ENCODE peak calls at places on chromosomes 5 and 9, in eight cellular contexts. O, D, P, H, S, A, Q and L are unnamed samples. For H3K4me1, the result is how much of the 10 kb centered on the place peaks cover.

GRCh38 chr5:192970-193831 is 1.9 kb downstream of the LRRC14B start:
- DNase-seq in D (no peak), Q (no peak), H (no peak), P (no peak), A (no peak), O (peak), S (no peak), L (no peak)

GRCh38 chr5:176812269-176813259 is 2.2 kb downstream of the UNC5A start:
- DNase-seq in S (no peak), O (no peak), P (peak), A (no peak), H (no peak), D (peak), Q (no peak), L (peak)

GRCh38 chr5:112691758-112692157 is 45.9 kb upstream of the APC start:
- DNase-seq in O (no peak), H (no peak), S (no peak), A (no peak), D (peak), P (no peak), Q (no peak), L (peak)

GRCh38 chr9:93309889-93310425 is 126.0 kb downstream of the WNK2 start:
- DNase-seq in D (no peak), Q (no peak), H (no peak), A (no peak), O (no peak), P (no peak), S (no peak), L (no peak)

GRCh38 chr9:95092321-95093072 is 225.0 kb downstream of the FANCC start:
- DNase-seq in P (no peak), D (peak), S (no peak), H (no peak), A (no peak), Q (no peak), O (no peak), L (peak)

GRCh38 chr5:67095346-67095871 is 101.2 kb downstream of the CD180 start:
- DNase-seq in Q (no peak), O (no peak), H (peak), P (peak), A (no peak), S (no peak), D (peak), L (no peak)

GRCh38 chr9:87013490-87013889 is 66.2 kb upstream of the GAS1 start:
- DNase-seq in A (no peak), D (no peak), O (no peak), Q (no peak), S (no peak), H (no peak), P (no peak), L (no peak)

GRCh38 chr5:73135429-73136276 is 15.3 kb downstream of the TMEM171 start:
- DNase-seq in O (no peak), P (peak), S (no peak), Q (no peak), H (no peak), D (peak), A (no peak), L (peak)

GRCh38 chr5:123119334-123119986 is 30.4 kb downstream of the PRDM6 start:
- DNase-seq in A (peak), P (peak), H (no peak), Q (no peak), D (no peak), S (no peak), O (no peak), L (peak)

GRCh38 chr5:102986074-102986473 is 133.9 kb downstream of the GIN1 start:
- DNase-seq in S (no peak), D (no peak), O (no peak), H (no peak), A (no peak), Q (no peak), P (no peak), L (no peak)

GRCh38 chr9:109817146-109817845 is 37.3 kb downstream of the PALM2AKAP2 start:
- DNase-seq in D (no peak), P (no peak), Q (no peak), H (no peak), A (no peak), S (no peak), O (no peak), L (no peak)

GRCh38 chr9:27124151-27124550 is 15.1 kb downstream of the TEK start:
- DNase-seq in D (no peak), S (no peak), A (no peak), P (no peak), Q (no peak), O (no peak), H (no peak), L (no peak)

GRCh38 chr5:56003179-56003578 is 8.4 kb upstream of the IL6ST start:
- DNase-seq in P (peak), H (peak), D (no peak), Q (no peak), S (no peak), O (no peak), A (no peak), L (no peak)

GRCh38 chr5:167853421-167853820 is 438.0 kb upstream of the WWC1 start:
- DNase-seq in P (no peak), Q (no peak), S (no peak), O (no peak), D (no peak), H (no peak), A (no peak), L (no peak)

GRCh38 chr9:114501786-114502682 is 3.2 kb downstream of the WHRN start:
- DNase-seq in D (no peak), Q (no peak), A (no peak), O (no peak), P (peak), H (no peak), S (no peak), L (no peak)

GRCh38 chr9:37471942-37472679 is 6.9 kb upstream of the ZBTB5 start:
- DNase-seq in H (no peak), P (peak), A (no peak), O (no peak), S (no peak), D (peak), Q (no peak), L (peak)

GRCh38 chr9:27303219-27303618 is 6.3 kb upstream of the EQTN start:
- DNase-seq in O (no peak), Q (no peak), H (no peak), S (no peak), A (no peak), P (peak), D (no peak), L (no peak)

GRCh38 chr5:171386006-171386671 is 1.5 kb upstream of the NPM1 start:
- DNase-seq in S (no peak), D (no peak), H (no peak), P (no peak), Q (no peak), O (peak), A (no peak), L (no peak)

GRCh38 chr9:128553695-128554094 is 1.3 kb downstream of the SPTAN1 start:
- DNase-seq in O (no peak), P (peak), D (peak), H (no peak), S (no peak), Q (no peak), A (no peak), L (no peak)

GRCh38 chr9:89732295-89732951 is 127.6 kb downstream of the GADD45G start:
- DNase-seq in P (peak), Q (no peak), D (peak), S (no peak), O (no peak), A (no peak), H (no peak), L (no peak)

GRCh38 chr9:2597483-2597882 is 24.1 kb upstream of the VLDLR start:
- DNase-seq in H (no peak), S (no peak), A (no peak), Q (no peak), D (no peak), O (no peak), P (no peak), L (no peak)

GRCh38 chr5:36696059-36696673 is 89.8 kb downstream of the SLC1A3 start:
- DNase-seq in S (peak), H (no peak), O (no peak), D (peak), A (no peak), Q (no peak), P (peak), L (peak)

GRCh38 chr5:139636207-139636792 is 11.8 kb upstream of the CXXC5 start:
- DNase-seq in H (no peak), S (peak), A (no peak), O (peak), Q (peak), D (no peak), P (peak), L (no peak)

GRCh38 chr5:139636975-139637408 is 11.2 kb upstream of the CXXC5 start:
- DNase-seq in O (no peak), A (no peak), H (no peak), Q (no peak), P (peak), S (peak), D (no peak), L (no peak)

GRCh38 chr5:139638736-139639618 is 9.2 kb upstream of the CXXC5 start:
- DNase-seq in D (no peak), H (peak), S (no peak), P (peak), O (peak), A (no peak), Q (no peak), L (no peak)

GRCh38 chr5:139638090-139638735 is 9.9 kb upstream of the CXXC5 start:
- DNase-seq in O (peak), H (peak), Q (no peak), D (peak), A (peak), P (peak), S (no peak), L (no peak)

GRCh38 chr5:139637438-139638089 is 10.6 kb upstream of the CXXC5 start:
- DNase-seq in S (peak), O (peak), H (peak), Q (peak), D (peak), P (peak), A (peak), L (peak)
- H3K4me1 ChIP-seq in S (under half), O (half or more), H (under half), Q (under half), D (under half), P (under half), A (under half), L (under half)

DNA sequence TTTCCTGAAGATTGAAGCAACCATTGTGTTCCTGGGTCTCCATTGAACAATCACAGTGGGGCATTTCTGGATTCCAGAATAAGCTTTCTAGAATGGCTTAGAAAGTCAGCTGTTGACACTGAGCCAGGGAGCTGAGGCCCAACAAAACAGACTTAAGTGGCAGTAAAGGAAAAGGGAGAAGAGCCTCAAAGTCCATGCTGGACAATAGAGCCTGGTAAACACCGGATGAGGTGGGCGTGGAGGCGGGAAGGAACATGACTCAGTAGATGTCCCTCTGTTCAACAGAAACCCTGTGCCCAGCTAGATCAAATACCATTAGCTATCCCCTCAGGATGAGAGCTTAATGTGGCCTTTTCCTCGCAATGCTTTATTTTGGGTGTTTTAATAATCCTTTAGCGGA is 14.7 kb downstream of the SPARC start:
- DNase-seq in Q (no peak), D (peak), S (no peak), O (no peak), P (peak), H (no peak), A (no peak), L (no peak)
- H3K4me1 ChIP-seq in Q (under half), D (half or more), S (under half), O (half or more), P (under half), H (half or more), A (half or more), L (under half)

DNA sequence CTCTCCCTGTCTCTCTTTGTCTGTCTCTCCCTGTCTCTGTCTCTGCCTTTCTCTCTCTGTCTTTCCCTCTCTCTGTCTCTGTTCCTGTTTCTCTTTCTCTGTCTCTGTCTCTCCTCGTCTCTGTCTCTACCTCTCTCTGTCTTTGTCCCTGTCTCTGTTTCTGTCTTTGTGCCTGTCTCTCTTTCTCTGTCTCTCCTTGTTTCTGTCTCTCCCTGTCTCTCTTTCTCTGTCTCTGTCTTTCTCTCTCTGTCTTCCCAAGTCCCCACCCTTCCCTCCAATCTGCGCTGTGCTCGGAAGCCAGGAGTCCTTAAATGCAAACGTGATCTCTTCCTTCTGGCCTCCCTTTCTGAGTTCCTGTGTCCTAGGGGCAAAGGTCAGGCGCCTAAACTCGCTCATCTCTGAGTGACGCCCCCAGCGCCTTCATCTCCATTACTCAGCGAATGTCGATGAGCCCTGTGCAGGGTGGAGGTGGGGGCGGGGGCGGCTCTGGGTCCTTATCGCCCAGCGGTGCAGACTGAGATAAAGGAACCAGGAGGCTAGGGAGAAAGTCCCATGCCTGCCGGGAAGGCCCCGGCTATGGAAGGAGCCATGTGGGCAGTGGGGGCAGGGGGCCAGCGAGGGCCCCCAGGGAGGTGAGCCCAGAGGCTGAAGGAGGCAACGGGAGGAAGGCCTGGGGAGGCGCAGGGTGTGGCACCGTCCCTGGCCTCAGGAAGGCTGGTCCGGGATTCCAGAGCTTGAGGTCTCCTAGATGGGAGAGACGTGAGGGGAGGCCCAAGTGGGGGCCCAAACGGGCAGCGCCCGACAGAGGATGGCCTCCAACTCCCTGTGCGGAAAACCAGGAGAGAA is 1.5 kb upstream of the SLC6A19 start:
- DNase-seq in P (peak), Q (no peak), D (no peak), A (peak), H (no peak), O (no peak), S (no peak), L (no peak)
- H3K4me1 ChIP-seq in P (under half), Q (under half), D (under half), A (under half), H (under half), O (under half), S (under half), L (under half)

GRCh38 chr9:82526629-82527028 is 536.3 kb downstream of the RASEF start:
- DNase-seq in Q (no peak), S (no peak), H (no peak), D (no peak), A (no peak), O (no peak), P (no peak), L (no peak)

GRCh38 chr9:82532504-82532903 is 530.4 kb downstream of the RASEF start:
- DNase-seq in A (no peak), D (no peak), H (no peak), S (no peak), Q (no peak), O (no peak), P (no peak), L (no peak)

GRCh38 chr9:82535432-82535998 is 527.4 kb downstream of the RASEF start:
- DNase-seq in S (no peak), H (no peak), P (no peak), O (no peak), D (no peak), A (no peak), Q (no peak), L (no peak)

DNA sequence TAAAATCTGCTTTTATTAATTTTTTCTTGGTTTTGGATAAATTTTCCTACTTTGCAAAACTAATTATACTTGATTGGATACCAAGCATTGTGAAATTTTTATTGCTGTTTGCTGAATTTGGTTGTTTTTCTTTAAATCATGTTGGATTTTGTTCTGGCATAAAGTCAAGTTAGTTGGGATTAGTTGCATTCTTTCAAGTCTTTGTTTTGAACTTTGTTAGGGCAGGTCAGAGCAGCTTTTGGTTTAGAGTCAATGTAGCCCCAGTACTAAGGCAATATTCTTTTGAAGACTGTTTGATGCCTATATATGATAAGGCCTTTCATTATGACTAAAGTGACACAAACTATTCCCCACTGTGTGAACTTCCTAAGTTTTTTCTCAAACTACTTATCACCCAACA is 531.1 kb downstream of the RASEF start:
- DNase-seq in H (no peak), D (no peak), Q (no peak), A (no peak), O (no peak), S (no peak), P (no peak), L (no peak)
- H3K4me1 ChIP-seq in H (under half), D (under half), Q (under half), A (under half), O (under half), S (under half), P (under half), L (under half)